ENCODE peak calls at places on chromosomes 16 and 17, in seven cellular contexts. One of them, this sample, is unnamed.
A peak's percentile ranks its signal among the peaks of the same experiment; 100 is the strongest.

GRCh38 chr17:17810374-17811248 is 26.2 kb downstream of the SREBF1 start:
- DNase-seq in SK-N-SH: no peak
- DNase-seq in H1: peak; percentile 84
- DNase-seq in GM12878: no peak
- DNase-seq in K562: no peak
- DNase-seq in HCT116: no peak
- DNase-seq in HepG2: no peak
- DNase-seq in this sample: no peak

GRCh38 chr16:27365142-27366089 is 36.6 kb upstream of the IL21R start:
- DNase-seq in SK-N-SH: no peak
- DNase-seq in H1: no peak
- DNase-seq in GM12878: no peak
- DNase-seq in K562: no peak
- DNase-seq in HCT116: peak; percentile 69
- DNase-seq in HepG2: peak; percentile 58
- DNase-seq in this sample: no peak

GRCh38 chr17:82107341-82107860 is 9.4 kb upstream of the FASN start:
- DNase-seq in SK-N-SH: peak; percentile 74
- DNase-seq in H1: peak; percentile 48
- DNase-seq in GM12878: no peak
- DNase-seq in K562: no peak
- DNase-seq in HCT116: no peak
- DNase-seq in HepG2: peak; percentile 43
- DNase-seq in this sample: peak; percentile 71

GRCh38 chr16:84465154-84465553 is 39.3 kb downstream of the MEAK7 start:
- DNase-seq in SK-N-SH: no peak
- DNase-seq in H1: peak; percentile 38
- DNase-seq in GM12878: no peak
- DNase-seq in K562: no peak
- DNase-seq in HCT116: no peak
- DNase-seq in HepG2: no peak
- DNase-seq in this sample: no peak

GRCh38 chr17:11240041-11240801 is 792 bp upstream of the SHISA6 start:
- DNase-seq in SK-N-SH: peak; percentile 54
- DNase-seq in H1: peak; percentile 61
- DNase-seq in GM12878: no peak
- DNase-seq in K562: no peak
- DNase-seq in HCT116: no peak
- DNase-seq in HepG2: no peak
- DNase-seq in this sample: no peak

GRCh38 chr17:488993-489757 is 136.6 kb upstream of the RPH3AL start:
- DNase-seq in SK-N-SH: peak; percentile 67
- DNase-seq in H1: no peak
- DNase-seq in GM12878: no peak
- DNase-seq in K562: no peak
- DNase-seq in HCT116: peak; percentile 54
- DNase-seq in HepG2: peak; percentile 37
- DNase-seq in this sample: no peak

GRCh38 chr16:79752421-79752820 is 151.9 kb upstream of the MAF start:
- DNase-seq in SK-N-SH: no peak
- DNase-seq in H1: no peak
- DNase-seq in GM12878: no peak
- DNase-seq in K562: no peak
- DNase-seq in HCT116: no peak
- DNase-seq in HepG2: no peak
- DNase-seq in this sample: no peak

GRCh38 chr16:58472266-58472665 is 27.7 kb upstream of the NDRG4 start:
- DNase-seq in SK-N-SH: no peak
- DNase-seq in H1: no peak
- DNase-seq in GM12878: no peak
- DNase-seq in K562: no peak
- DNase-seq in HCT116: no peak
- DNase-seq in HepG2: no peak
- DNase-seq in this sample: no peak

DNA sequence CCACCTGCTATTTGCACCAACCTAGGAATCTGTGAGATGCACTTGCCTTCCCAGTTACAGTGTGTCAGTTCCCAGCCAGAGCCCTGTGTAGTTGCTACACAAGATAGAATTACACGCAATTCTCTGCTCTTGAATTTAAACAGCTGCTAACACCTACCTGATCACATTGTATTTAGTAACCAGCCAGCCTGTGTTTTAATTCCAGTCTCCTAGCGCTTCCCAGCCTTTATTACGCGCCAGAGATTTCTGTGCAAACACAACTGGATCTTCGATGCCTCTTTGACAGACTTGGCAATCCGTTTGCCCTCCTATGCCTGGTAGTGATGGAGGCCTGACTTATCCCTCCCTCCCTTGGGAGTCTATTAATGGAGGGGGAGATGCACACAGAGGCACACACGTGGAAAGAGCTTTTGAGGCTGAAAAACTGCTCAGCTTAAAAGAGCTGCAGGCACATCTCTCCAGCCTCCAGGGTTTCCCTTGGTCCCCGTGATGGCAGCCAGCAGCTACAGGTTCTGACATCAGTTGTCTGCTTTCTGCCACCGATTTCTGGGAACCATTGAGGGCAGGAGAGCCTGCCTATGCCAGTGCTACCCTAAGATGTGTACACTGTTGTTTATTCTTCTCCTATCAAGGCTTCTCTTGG is 98.0 kb upstream of the SEC14L1 start:
- DNase-seq in SK-N-SH: no peak
- DNase-seq in H1: no peak
- DNase-seq in GM12878: no peak
- DNase-seq in K562: no peak
- DNase-seq in HCT116: no peak
- DNase-seq in HepG2: no peak
- DNase-seq in this sample: no peak
- TF ChIP-seq JUND in SK-N-SH: no peak
- TF ChIP-seq JUND in H1: no peak
- TF ChIP-seq JUND in GM12878: no peak
- TF ChIP-seq JUND in K562: no peak
- TF ChIP-seq JUND in HCT116: no peak
- TF ChIP-seq JUND in HepG2: no peak
- TF ChIP-seq JUND in this sample: no peak

DNA sequence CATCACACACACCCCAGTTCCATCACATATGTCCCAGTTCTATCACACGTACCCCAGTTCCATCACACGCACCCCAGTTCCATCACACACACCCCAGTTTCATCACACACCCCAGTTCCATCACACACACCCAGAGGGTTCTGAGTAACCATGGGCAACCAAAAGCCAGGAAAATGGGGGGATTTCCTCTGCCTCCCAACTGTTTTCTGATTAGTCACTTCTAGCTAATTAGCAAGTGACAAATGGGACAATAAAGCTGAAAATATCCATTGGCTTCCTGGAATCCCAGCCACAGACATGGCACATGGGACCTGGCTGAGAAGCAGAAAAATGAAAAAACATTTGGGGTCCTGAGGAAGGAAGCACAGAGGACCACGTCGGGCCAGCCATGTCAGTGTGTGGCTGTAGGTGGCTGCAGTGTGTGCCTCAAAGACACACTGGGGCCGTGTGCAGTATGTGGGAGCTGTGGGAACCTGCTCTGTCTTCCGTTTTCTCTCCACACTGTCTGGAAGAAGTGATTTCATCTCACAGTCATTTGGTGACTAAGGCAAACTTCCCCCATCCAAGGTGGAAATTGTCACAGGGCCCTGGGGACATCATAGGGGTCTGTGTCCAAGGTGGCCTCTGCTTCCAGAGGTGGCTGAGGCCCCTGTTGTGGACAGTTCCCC is 106.7 kb downstream of the CMIP start:
- DNase-seq in SK-N-SH: peak; percentile 45
- DNase-seq in H1: no peak
- DNase-seq in GM12878: peak; percentile 9
- DNase-seq in K562: peak; percentile 60
- DNase-seq in HCT116: no peak
- DNase-seq in HepG2: no peak
- DNase-seq in this sample: no peak
- TF ChIP-seq JUND in SK-N-SH: no peak
- TF ChIP-seq JUND in H1: no peak
- TF ChIP-seq JUND in GM12878: no peak
- TF ChIP-seq JUND in K562: no peak
- TF ChIP-seq JUND in HCT116: no peak
- TF ChIP-seq JUND in HepG2: no peak
- TF ChIP-seq JUND in this sample: no peak

DNA sequence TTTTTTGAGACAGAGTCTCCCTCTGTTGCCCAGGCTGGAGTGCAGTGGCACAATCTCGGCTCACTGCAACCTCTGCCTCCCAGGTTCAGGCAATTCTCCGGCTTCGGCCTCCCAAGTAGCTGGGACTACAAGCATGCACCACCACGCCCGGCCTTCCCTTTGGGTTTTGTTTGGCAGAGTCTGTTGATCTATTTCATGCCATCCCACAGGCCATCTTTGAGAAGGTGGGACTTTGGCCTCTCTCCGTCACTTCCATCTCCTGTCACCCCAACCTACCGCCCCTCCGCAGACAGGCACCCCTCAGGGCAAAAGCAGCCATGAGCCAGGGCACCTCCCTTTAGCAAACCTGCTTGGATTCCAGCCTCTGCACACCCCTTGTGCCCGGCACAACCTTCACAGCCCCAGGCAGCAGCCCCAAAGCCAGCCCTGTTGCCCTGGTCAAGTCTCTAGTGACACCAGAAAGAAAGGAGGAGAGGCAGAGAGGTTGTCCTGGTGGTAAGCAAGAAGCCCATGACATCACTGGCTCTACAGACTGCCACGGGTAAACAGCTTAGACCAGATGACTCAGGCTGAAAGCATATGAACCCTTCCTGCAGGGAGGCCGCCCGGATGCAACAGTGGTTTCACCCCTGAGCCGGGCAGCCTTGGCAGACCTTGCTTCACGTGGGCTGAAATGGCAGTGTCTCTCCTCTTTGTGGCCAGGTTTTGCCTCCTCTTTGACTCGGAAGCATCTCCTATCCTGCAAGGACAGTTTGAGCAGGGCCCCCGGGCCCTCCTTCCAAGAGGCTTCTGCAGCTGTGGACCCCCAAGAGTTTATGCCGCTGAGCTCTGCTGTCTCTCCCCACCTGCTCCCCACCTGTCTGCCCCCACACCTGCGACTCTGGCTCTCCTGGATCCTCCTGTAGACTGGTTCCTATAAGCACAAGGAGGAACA is 8.1 kb upstream of the TIMP2 start:
- DNase-seq in SK-N-SH: peak; percentile 68
- DNase-seq in H1: no peak
- DNase-seq in GM12878: peak; percentile 45
- DNase-seq in K562: no peak
- DNase-seq in HCT116: peak; percentile 80
- DNase-seq in HepG2: peak; percentile 93
- DNase-seq in this sample: peak; percentile 87
- TF ChIP-seq JUND in SK-N-SH: peak; percentile 97
- TF ChIP-seq JUND in H1: no peak
- TF ChIP-seq JUND in GM12878: no peak
- TF ChIP-seq JUND in K562: no peak
- TF ChIP-seq JUND in HCT116: no peak
- TF ChIP-seq JUND in HepG2: peak; percentile 91
- TF ChIP-seq JUND in this sample: no peak

DNA sequence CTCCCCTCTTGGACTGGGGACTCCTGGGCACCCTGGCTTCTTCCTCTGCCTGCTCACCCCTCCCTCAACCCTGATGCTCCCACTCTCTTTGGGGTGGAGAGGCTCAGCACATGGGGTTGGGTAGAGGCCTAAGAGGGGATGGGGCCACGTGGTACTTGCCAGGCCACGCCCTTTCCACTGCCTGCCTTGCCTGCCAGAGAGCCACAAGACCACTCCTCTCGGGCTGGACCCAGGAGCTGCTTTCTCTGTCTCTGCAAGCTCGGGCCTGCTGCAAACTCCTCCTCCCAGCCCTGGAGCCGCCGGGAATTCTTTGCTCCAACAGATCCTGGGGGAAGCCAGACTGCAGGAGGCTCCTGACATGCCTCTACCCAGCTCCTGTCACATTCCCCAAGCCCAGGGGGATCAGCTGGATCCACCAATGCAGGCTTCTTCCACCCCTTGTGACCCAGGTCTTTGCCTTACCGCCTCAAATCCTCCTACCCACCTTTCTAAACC is 11.8 kb downstream of the DLX4 start:
- DNase-seq in SK-N-SH: peak; percentile 42
- DNase-seq in H1: peak; percentile 72
- DNase-seq in GM12878: no peak
- DNase-seq in K562: no peak
- DNase-seq in HCT116: no peak
- DNase-seq in HepG2: no peak
- DNase-seq in this sample: no peak
- TF ChIP-seq JUND in SK-N-SH: no peak
- TF ChIP-seq JUND in H1: no peak
- TF ChIP-seq JUND in GM12878: no peak
- TF ChIP-seq JUND in K562: no peak
- TF ChIP-seq JUND in HCT116: no peak
- TF ChIP-seq JUND in HepG2: no peak
- TF ChIP-seq JUND in this sample: no peak

DNA sequence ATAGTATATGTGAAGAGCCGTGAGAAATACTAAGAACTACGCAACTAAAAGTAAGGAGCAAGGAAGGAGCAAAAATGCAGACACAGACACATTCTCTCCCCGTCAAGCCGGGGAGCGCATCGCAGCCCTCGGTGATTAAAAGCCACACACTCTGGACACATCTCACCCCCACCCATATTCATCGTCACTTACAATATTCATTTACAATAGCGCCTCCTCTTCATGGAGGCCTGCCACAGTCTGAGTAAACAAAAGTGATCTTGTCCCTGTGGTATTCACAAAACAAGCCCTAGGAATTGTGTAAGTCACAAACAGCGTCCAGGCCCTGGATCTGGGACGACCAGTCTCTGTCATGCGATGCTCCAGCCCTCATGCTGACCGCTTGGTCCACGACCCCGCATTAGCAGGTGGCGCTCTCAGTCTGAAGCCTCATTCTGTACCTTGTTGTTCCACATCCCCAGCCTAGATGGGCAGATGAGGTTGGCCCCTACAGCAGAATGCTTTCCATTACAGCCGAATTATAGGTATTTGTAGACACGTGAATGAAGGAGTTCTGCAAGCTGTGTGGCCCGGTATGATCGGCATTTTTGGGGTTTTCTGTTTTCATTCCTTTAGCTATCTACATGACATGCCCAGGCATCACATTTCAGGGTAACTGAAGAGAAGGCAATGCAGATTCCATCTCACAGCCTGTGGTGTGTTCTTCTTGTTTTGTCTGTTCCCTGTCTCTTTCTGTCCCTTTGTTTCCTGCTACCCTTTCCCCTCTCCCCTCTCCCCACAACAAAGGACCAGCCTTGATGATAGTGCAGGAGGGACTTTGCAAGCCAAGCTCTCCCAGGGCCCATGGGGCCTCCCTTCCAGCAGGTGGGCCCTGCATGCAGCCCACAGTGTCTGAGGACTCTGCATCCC is 207.1 kb downstream of the RPTOR start:
- DNase-seq in SK-N-SH: no peak
- DNase-seq in H1: no peak
- DNase-seq in GM12878: no peak
- DNase-seq in K562: no peak
- DNase-seq in HCT116: no peak
- DNase-seq in HepG2: peak; percentile 72
- DNase-seq in this sample: no peak
- TF ChIP-seq JUND in SK-N-SH: no peak
- TF ChIP-seq JUND in H1: no peak
- TF ChIP-seq JUND in GM12878: no peak
- TF ChIP-seq JUND in K562: no peak
- TF ChIP-seq JUND in HCT116: no peak
- TF ChIP-seq JUND in HepG2: no peak
- TF ChIP-seq JUND in this sample: no peak

GRCh38 chr16:52078716-52079655 is 468.0 kb downstream of the TOX3 start:
- DNase-seq in SK-N-SH: no peak
- DNase-seq in H1: no peak
- DNase-seq in GM12878: no peak
- DNase-seq in K562: no peak
- DNase-seq in HCT116: no peak
- DNase-seq in HepG2: no peak
- DNase-seq in this sample: no peak
- TF ChIP-seq JUND in SK-N-SH: no peak
- TF ChIP-seq JUND in H1: no peak
- TF ChIP-seq JUND in GM12878: no peak
- TF ChIP-seq JUND in K562: no peak
- TF ChIP-seq JUND in HCT116: no peak
- TF ChIP-seq JUND in HepG2: no peak
- TF ChIP-seq JUND in this sample: no peak

GRCh38 chr16:15608398-15609285 is 34.3 kb downstream of the MARF1 start:
- DNase-seq in SK-N-SH: no peak
- DNase-seq in H1: no peak
- DNase-seq in GM12878: no peak
- DNase-seq in K562: no peak
- DNase-seq in HCT116: no peak
- DNase-seq in HepG2: peak; percentile 90
- DNase-seq in this sample: no peak
- TF ChIP-seq JUND in SK-N-SH: no peak
- TF ChIP-seq JUND in H1: no peak
- TF ChIP-seq JUND in GM12878: no peak
- TF ChIP-seq JUND in K562: no peak
- TF ChIP-seq JUND in HCT116: no peak
- TF ChIP-seq JUND in HepG2: no peak
- TF ChIP-seq JUND in this sample: no peak